ENCODE peak calls at places on chromosomes 4 and X, in eight cellular contexts. One of them, this sample, is unnamed. For H3K4me1, the result is how much of the 10 kb centered on the place peaks cover.

GRCh38 chr4:123284166-123284565 is 112.4 kb upstream of the SPRY1 start:
- DNase-seq in esophagus squamous epithelium: no peak
- DNase-seq in HCT116: no peak
- DNase-seq in body of pancreas: no peak
- DNase-seq in spleen: no peak
- DNase-seq in ovary: no peak
- DNase-seq in stomach: no peak
- DNase-seq in IMR-90: no peak
- DNase-seq in this sample: no peak

GRCh38 chr4:7059673-7060072 is 8.2 kb downstream of the GRPEL1 start:
- DNase-seq in HCT116: no peak
- DNase-seq in ovary: no peak
- DNase-seq in esophagus squamous epithelium: no peak
- DNase-seq in stomach: no peak
- DNase-seq in body of pancreas: no peak
- DNase-seq in IMR-90: no peak
- DNase-seq in spleen: no peak
- DNase-seq in this sample: no peak

GRCh38 chr4:166386491-166387367 is 513.7 kb downstream of the TLL1 start:
- DNase-seq in esophagus squamous epithelium: no peak
- DNase-seq in body of pancreas: no peak
- DNase-seq in stomach: no peak
- DNase-seq in spleen: no peak
- DNase-seq in ovary: no peak
- DNase-seq in HCT116: no peak
- DNase-seq in IMR-90: no peak
- DNase-seq in this sample: no peak

GRCh38 chr4:120207021-120207420 is 140.4 kb upstream of the MAD2L1 start:
- DNase-seq in ovary: no peak
- DNase-seq in esophagus squamous epithelium: no peak
- DNase-seq in HCT116: no peak
- DNase-seq in body of pancreas: no peak
- DNase-seq in spleen: no peak
- DNase-seq in stomach: no peak
- DNase-seq in IMR-90: no peak
- DNase-seq in this sample: no peak

GRCh38 chr4:38663021-38663800 is 788 bp upstream of the KLF3 start:
- DNase-seq in body of pancreas: peak
- DNase-seq in ovary: peak
- DNase-seq in HCT116: no peak
- DNase-seq in esophagus squamous epithelium: peak
- DNase-seq in stomach: peak
- DNase-seq in IMR-90: no peak
- DNase-seq in spleen: no peak
- DNase-seq in this sample: peak

GRCh38 chr4:78156520-78156919 is 99.4 kb downstream of the FRAS1 start:
- DNase-seq in HCT116: no peak
- DNase-seq in IMR-90: no peak
- DNase-seq in spleen: no peak
- DNase-seq in esophagus squamous epithelium: no peak
- DNase-seq in body of pancreas: no peak
- DNase-seq in stomach: no peak
- DNase-seq in ovary: no peak
- DNase-seq in this sample: no peak

GRCh38 chrX:10755477-10756334 is 135.3 kb upstream of the MID1 start:
- DNase-seq in IMR-90: peak
- DNase-seq in HCT116: no peak
- DNase-seq in stomach: no peak
- DNase-seq in esophagus squamous epithelium: no peak
- DNase-seq in spleen: no peak
- DNase-seq in body of pancreas: peak
- DNase-seq in ovary: no peak
- DNase-seq in this sample: peak

GRCh38 chrX:65608021-65608420 is 59.4 kb upstream of the MSN start:
- DNase-seq in spleen: no peak
- DNase-seq in IMR-90: no peak
- DNase-seq in esophagus squamous epithelium: no peak
- DNase-seq in stomach: no peak
- DNase-seq in ovary: no peak
- DNase-seq in HCT116: no peak
- DNase-seq in body of pancreas: no peak
- DNase-seq in this sample: no peak

GRCh38 chr4:147060171-147060931 is 114.7 kb upstream of the TTC29 start:
- DNase-seq in esophagus squamous epithelium: no peak
- DNase-seq in stomach: no peak
- DNase-seq in IMR-90: peak
- DNase-seq in ovary: no peak
- DNase-seq in HCT116: no peak
- DNase-seq in body of pancreas: no peak
- DNase-seq in spleen: no peak
- DNase-seq in this sample: peak

GRCh38 chr4:137531121-137531520 is 1.2 kb downstream of the PCDH18 start:
- DNase-seq in ovary: no peak
- DNase-seq in esophagus squamous epithelium: no peak
- DNase-seq in stomach: no peak
- DNase-seq in spleen: no peak
- DNase-seq in IMR-90: peak
- DNase-seq in HCT116: no peak
- DNase-seq in body of pancreas: no peak
- DNase-seq in this sample: peak
- H3K4me3 ChIP-seq in ovary: peak
- H3K4me3 ChIP-seq in esophagus squamous epithelium: peak
- H3K4me3 ChIP-seq in stomach: peak
- H3K4me3 ChIP-seq in spleen: peak
- H3K4me3 ChIP-seq in IMR-90: peak
- H3K4me3 ChIP-seq in HCT116: no peak
- H3K4me3 ChIP-seq in body of pancreas: no peak
- H3K4me3 ChIP-seq in this sample: peak

DNA sequence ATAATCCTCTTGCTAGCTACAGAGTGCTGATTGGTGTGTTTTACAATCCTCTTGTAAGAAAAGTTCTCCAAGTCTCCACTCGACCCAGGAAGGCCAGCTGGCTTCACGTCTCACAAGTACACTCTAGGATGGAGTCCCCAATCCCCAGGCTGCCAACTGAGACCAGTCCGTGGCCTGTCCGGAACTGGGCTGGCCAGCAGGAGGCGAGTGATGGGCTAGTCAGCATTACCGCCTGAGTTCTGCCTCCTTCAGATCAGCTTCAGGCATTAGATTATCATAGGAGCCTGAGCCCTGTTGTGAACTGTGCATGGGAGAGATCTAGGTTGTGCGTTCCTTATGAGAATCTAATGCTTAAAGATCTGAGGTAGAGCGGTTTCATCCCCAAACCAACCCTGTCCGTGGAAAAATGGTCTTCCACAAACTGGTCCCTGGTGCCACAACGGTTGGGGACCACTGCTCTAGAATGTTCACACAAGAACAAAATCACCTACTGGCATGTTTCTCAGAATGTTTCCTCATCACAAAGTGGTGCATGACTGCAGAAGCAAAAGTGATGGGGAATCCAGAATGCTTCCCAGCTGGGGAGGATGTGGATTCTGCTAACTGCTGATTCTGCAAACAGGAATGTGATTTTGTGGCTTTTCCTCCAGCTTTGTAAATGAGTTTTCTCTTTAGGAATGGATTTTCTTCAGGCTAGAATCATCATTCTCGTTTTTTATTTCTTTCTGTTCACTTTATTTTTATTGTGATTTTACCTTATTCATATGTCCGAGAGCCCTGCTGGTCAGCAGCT is 40.9 kb downstream of the SEPTIN11 start:
- DNase-seq in ovary: no peak
- DNase-seq in esophagus squamous epithelium: no peak
- DNase-seq in stomach: no peak
- DNase-seq in HCT116: no peak
- DNase-seq in spleen: no peak
- DNase-seq in body of pancreas: no peak
- DNase-seq in IMR-90: peak
- DNase-seq in this sample: no peak
- H3K4me1 ChIP-seq in ovary: under half
- H3K4me1 ChIP-seq in esophagus squamous epithelium: under half
- H3K4me1 ChIP-seq in stomach: under half
- H3K4me1 ChIP-seq in HCT116: under half
- H3K4me1 ChIP-seq in spleen: under half
- H3K4me1 ChIP-seq in body of pancreas: under half
- H3K4me1 ChIP-seq in IMR-90: under half
- H3K4me1 ChIP-seq in this sample: under half

GRCh38 chr4:110475881-110476818 is at the start of gene ENPEP:
- DNase-seq in body of pancreas: peak
- DNase-seq in ovary: no peak
- DNase-seq in HCT116: no peak
- DNase-seq in stomach: no peak
- DNase-seq in esophagus squamous epithelium: no peak
- DNase-seq in spleen: no peak
- DNase-seq in IMR-90: peak
- DNase-seq in this sample: peak
- TF ChIP-seq POLR2A in body of pancreas: no peak
- TF ChIP-seq POLR2A in ovary: no peak
- TF ChIP-seq POLR2A in HCT116: no peak
- TF ChIP-seq POLR2A in stomach: no peak
- TF ChIP-seq POLR2A in esophagus squamous epithelium: no peak
- TF ChIP-seq POLR2A in spleen: no peak
- TF ChIP-seq POLR2A in IMR-90: no peak
- TF ChIP-seq POLR2A in this sample: no peak

GRCh38 chr4:140641105-140641555 is 72.4 kb upstream of the UCP1 start:
- DNase-seq in body of pancreas: no peak
- DNase-seq in stomach: no peak
- DNase-seq in esophagus squamous epithelium: no peak
- DNase-seq in spleen: no peak
- DNase-seq in HCT116: no peak
- DNase-seq in IMR-90: no peak
- DNase-seq in ovary: no peak
- DNase-seq in this sample: no peak
- H3K4me3 ChIP-seq in body of pancreas: no peak
- H3K4me3 ChIP-seq in stomach: peak
- H3K4me3 ChIP-seq in esophagus squamous epithelium: peak
- H3K4me3 ChIP-seq in spleen: no peak
- H3K4me3 ChIP-seq in HCT116: no peak
- H3K4me3 ChIP-seq in IMR-90: no peak
- H3K4me3 ChIP-seq in ovary: peak
- H3K4me3 ChIP-seq in this sample: no peak

This sample was measured in tibial nerve.